ENCODE peak calls at places on chromosome 21, in nine cellular contexts. One of them, this sample, is unnamed.

GRCh38 chr21:37845535-37845934 is 70.7 kb downstream of the KCNJ6 start:
- DNase-seq in endodermal cell: no peak
- DNase-seq in heart right ventricle: no peak
- DNase-seq in CD4-positive, alpha-beta T cell: no peak
- DNase-seq in ureter: no peak
- DNase-seq in fibroblast of gingiva: no peak
- DNase-seq in HTR-8/SVneo: no peak
- DNase-seq in amniotic stem cell: no peak
- DNase-seq in PC-3: no peak
- DNase-seq in this sample: no peak

GRCh38 chr21:45288441-45288841 is 746 bp upstream of the POFUT2 start:
- DNase-seq in endodermal cell: peak; percentile 61
- DNase-seq in heart right ventricle: peak; percentile 6
- DNase-seq in CD4-positive, alpha-beta T cell: no peak
- DNase-seq in ureter: peak; percentile 46
- DNase-seq in fibroblast of gingiva: no peak
- DNase-seq in HTR-8/SVneo: no peak
- DNase-seq in amniotic stem cell: no peak
- DNase-seq in PC-3: no peak
- DNase-seq in this sample: no peak

GRCh38 chr21:44949161-44950015 is 9.6 kb downstream of the SLX9 start:
- DNase-seq in endodermal cell: peak; percentile 98
- DNase-seq in heart right ventricle: peak; percentile 91
- DNase-seq in CD4-positive, alpha-beta T cell: peak; percentile 86
- DNase-seq in ureter: peak; percentile 85
- DNase-seq in fibroblast of gingiva: peak; percentile 54
- DNase-seq in HTR-8/SVneo: peak; percentile 93
- DNase-seq in amniotic stem cell: peak; percentile 19
- DNase-seq in PC-3: peak; percentile 81
- DNase-seq in this sample: peak; percentile 40

GRCh38 chr21:38839683-38840286 is 34.1 kb downstream of the ETS2 start:
- DNase-seq in endodermal cell: no peak
- DNase-seq in heart right ventricle: no peak
- DNase-seq in CD4-positive, alpha-beta T cell: no peak
- DNase-seq in ureter: no peak
- DNase-seq in fibroblast of gingiva: peak; percentile 78
- DNase-seq in HTR-8/SVneo: peak; percentile 60
- DNase-seq in amniotic stem cell: peak; percentile 86
- DNase-seq in PC-3: peak; percentile 95
- DNase-seq in this sample: peak; percentile 95

GRCh38 chr21:45403133-45403824 is 1.7 kb upstream of the COL18A1 start:
- DNase-seq in endodermal cell: peak; percentile 42
- DNase-seq in heart right ventricle: no peak
- DNase-seq in CD4-positive, alpha-beta T cell: no peak
- DNase-seq in ureter: no peak
- DNase-seq in fibroblast of gingiva: no peak
- DNase-seq in HTR-8/SVneo: no peak
- DNase-seq in amniotic stem cell: no peak
- DNase-seq in PC-3: peak; percentile 83
- DNase-seq in this sample: no peak

GRCh38 chr21:37082375-37082774 is 9.3 kb downstream of the TTC3 start:
- DNase-seq in endodermal cell: no peak
- DNase-seq in heart right ventricle: no peak
- DNase-seq in CD4-positive, alpha-beta T cell: no peak
- DNase-seq in ureter: no peak
- DNase-seq in fibroblast of gingiva: no peak
- DNase-seq in HTR-8/SVneo: no peak
- DNase-seq in amniotic stem cell: no peak
- DNase-seq in PC-3: no peak
- DNase-seq in this sample: no peak

GRCh38 chr21:43292041-43292865 is 123.4 kb downstream of the CRYAA start:
- DNase-seq in endodermal cell: no peak
- DNase-seq in heart right ventricle: no peak
- DNase-seq in CD4-positive, alpha-beta T cell: no peak
- DNase-seq in ureter: no peak
- DNase-seq in fibroblast of gingiva: no peak
- DNase-seq in HTR-8/SVneo: no peak
- DNase-seq in amniotic stem cell: no peak
- DNase-seq in PC-3: no peak
- DNase-seq in this sample: no peak

GRCh38 chr21:34185051-34185750 is 111.8 kb downstream of the MRPS6 start:
- DNase-seq in endodermal cell: no peak
- DNase-seq in heart right ventricle: no peak
- DNase-seq in CD4-positive, alpha-beta T cell: no peak
- DNase-seq in ureter: no peak
- DNase-seq in fibroblast of gingiva: no peak
- DNase-seq in HTR-8/SVneo: no peak
- DNase-seq in amniotic stem cell: no peak
- DNase-seq in PC-3: no peak
- DNase-seq in this sample: no peak

GRCh38 chr21:14864211-14865021 is 200.4 kb downstream of the NRIP1 start:
- DNase-seq in endodermal cell: peak; percentile 87
- DNase-seq in heart right ventricle: peak; percentile 67
- DNase-seq in CD4-positive, alpha-beta T cell: no peak
- DNase-seq in ureter: peak; percentile 61
- DNase-seq in fibroblast of gingiva: peak; percentile 67
- DNase-seq in HTR-8/SVneo: no peak
- DNase-seq in amniotic stem cell: no peak
- DNase-seq in PC-3: peak; percentile 80
- DNase-seq in this sample: peak; percentile 51

GRCh38 chr21:33884361-33885157 is 31.0 kb downstream of the ATP5PO start:
- DNase-seq in endodermal cell: no peak
- DNase-seq in heart right ventricle: no peak
- DNase-seq in CD4-positive, alpha-beta T cell: no peak
- DNase-seq in ureter: no peak
- DNase-seq in fibroblast of gingiva: peak; percentile 88
- DNase-seq in HTR-8/SVneo: no peak
- DNase-seq in amniotic stem cell: peak; percentile 62
- DNase-seq in PC-3: no peak
- DNase-seq in this sample: no peak

GRCh38 chr21:46122241-46122671 is 24.3 kb downstream of the COL6A2 start:
- DNase-seq in endodermal cell: no peak
- DNase-seq in heart right ventricle: peak; percentile 2
- DNase-seq in CD4-positive, alpha-beta T cell: no peak
- DNase-seq in ureter: no peak
- DNase-seq in fibroblast of gingiva: peak; percentile 36
- DNase-seq in HTR-8/SVneo: no peak
- DNase-seq in amniotic stem cell: no peak
- DNase-seq in PC-3: peak; percentile 77
- DNase-seq in this sample: no peak

GRCh38 chr21:39429445-39429844 is 16.1 kb downstream of the LCA5L start:
- DNase-seq in endodermal cell: no peak
- DNase-seq in heart right ventricle: no peak
- DNase-seq in CD4-positive, alpha-beta T cell: no peak
- DNase-seq in ureter: no peak
- DNase-seq in fibroblast of gingiva: no peak
- DNase-seq in HTR-8/SVneo: no peak
- DNase-seq in amniotic stem cell: no peak
- DNase-seq in PC-3: no peak
- DNase-seq in this sample: no peak

GRCh38 chr21:45328198-45329087 is 40.7 kb upstream of the POFUT2 start:
- DNase-seq in endodermal cell: peak; percentile 65
- DNase-seq in heart right ventricle: no peak
- DNase-seq in CD4-positive, alpha-beta T cell: no peak
- DNase-seq in ureter: no peak
- DNase-seq in fibroblast of gingiva: no peak
- DNase-seq in HTR-8/SVneo: no peak
- DNase-seq in amniotic stem cell: no peak
- DNase-seq in PC-3: no peak
- DNase-seq in this sample: no peak

GRCh38 chr21:44047996-44048560 is 36.0 kb downstream of the TRAPPC10 start:
- DNase-seq in endodermal cell: no peak
- DNase-seq in heart right ventricle: no peak
- DNase-seq in CD4-positive, alpha-beta T cell: no peak
- DNase-seq in ureter: no peak
- DNase-seq in fibroblast of gingiva: no peak
- DNase-seq in HTR-8/SVneo: no peak
- DNase-seq in amniotic stem cell: no peak
- DNase-seq in PC-3: no peak
- DNase-seq in this sample: no peak

GRCh38 chr21:25759573-25759972 is 24.8 kb downstream of the GABPA start:
- DNase-seq in endodermal cell: no peak
- DNase-seq in heart right ventricle: no peak
- DNase-seq in CD4-positive, alpha-beta T cell: no peak
- DNase-seq in ureter: no peak
- DNase-seq in fibroblast of gingiva: peak; percentile 4
- DNase-seq in HTR-8/SVneo: no peak
- DNase-seq in amniotic stem cell: no peak
- DNase-seq in PC-3: no peak
- DNase-seq in this sample: no peak

This sample was measured in HS-27A.